ENCODE peak calls at places on chromosomes 1 and 21, in five cellular contexts. Q is CD4-positive, alpha-beta memory T cell; G is adrenal gland; V is sigmoid colon; S is aorta. U is an unnamed sample. For H3K9me3 and H3K4me1, the result is how much of the 10 kb centered on the place peaks cover.

GRCh38 chr1:204194771-204195170 is 1.5 kb downstream of the KISS1 start:
- DNase-seq in Q (no peak), G (no peak), V (no peak), S (no peak), U (no peak)

GRCh38 chr1:228164561-228165371 is 838 bp upstream of the IBA57 start:
- DNase-seq in Q (no peak), G (peak), V (no peak), S (no peak), U (no peak)

GRCh38 chr1:236090741-236091147 is 25.9 kb upstream of the NID1 start:
- DNase-seq in Q (no peak), G (no peak), V (peak), S (no peak), U (no peak)

GRCh38 chr1:207670192-207670591 is 25.3 kb downstream of the CR1L start:
- DNase-seq in Q (no peak), G (no peak), V (no peak), S (no peak), U (no peak)

GRCh38 chr1:92037400-92037799 is 7.6 kb downstream of the EPHX4 start:
- DNase-seq in Q (no peak), G (no peak), V (no peak), S (no peak), U (no peak)

GRCh38 chr1:246631426-246631825 is 65.2 kb downstream of the CNST start:
- DNase-seq in Q (no peak), G (no peak), V (no peak), S (no peak), U (no peak)

GRCh38 chr1:245361056-245361455 is 206.3 kb downstream of the KIF26B start:
- DNase-seq in Q (no peak), G (no peak), V (no peak), S (no peak), U (no peak)

GRCh38 chr1:170586942-170587593 is 55.1 kb downstream of the GORAB start:
- DNase-seq in Q (no peak), G (no peak), V (no peak), S (no peak), U (no peak)

GRCh38 chr1:9909222-9910046 is 635 bp downstream of the CTNNBIP1 start:
- DNase-seq in Q (peak), G (peak), V (peak), S (peak), U (no peak)

GRCh38 chr1:10693497-10694273 is 102.8 kb downstream of the CASZ1 start:
- DNase-seq in Q (peak), G (peak), V (no peak), S (peak), U (no peak)

GRCh38 chr1:162305969-162306368 is 70.7 kb downstream of the SPATA46 start:
- DNase-seq in Q (no peak), G (no peak), V (no peak), S (no peak), U (no peak)

GRCh38 chr1:218392717-218393116 is 47.6 kb downstream of the TGFB2 start:
- DNase-seq in Q (no peak), G (no peak), V (no peak), S (no peak), U (no peak)

GRCh38 chr1:77232829-77233228 is 13.6 kb upstream of the PIGK start:
- DNase-seq in Q (no peak), G (no peak), V (no peak), S (no peak), U (no peak)

GRCh38 chr1:173205146-173206051 is 1.7 kb downstream of the TNFSF4 start:
- DNase-seq in Q (peak), G (peak), V (peak), S (no peak), U (no peak)

DNA sequence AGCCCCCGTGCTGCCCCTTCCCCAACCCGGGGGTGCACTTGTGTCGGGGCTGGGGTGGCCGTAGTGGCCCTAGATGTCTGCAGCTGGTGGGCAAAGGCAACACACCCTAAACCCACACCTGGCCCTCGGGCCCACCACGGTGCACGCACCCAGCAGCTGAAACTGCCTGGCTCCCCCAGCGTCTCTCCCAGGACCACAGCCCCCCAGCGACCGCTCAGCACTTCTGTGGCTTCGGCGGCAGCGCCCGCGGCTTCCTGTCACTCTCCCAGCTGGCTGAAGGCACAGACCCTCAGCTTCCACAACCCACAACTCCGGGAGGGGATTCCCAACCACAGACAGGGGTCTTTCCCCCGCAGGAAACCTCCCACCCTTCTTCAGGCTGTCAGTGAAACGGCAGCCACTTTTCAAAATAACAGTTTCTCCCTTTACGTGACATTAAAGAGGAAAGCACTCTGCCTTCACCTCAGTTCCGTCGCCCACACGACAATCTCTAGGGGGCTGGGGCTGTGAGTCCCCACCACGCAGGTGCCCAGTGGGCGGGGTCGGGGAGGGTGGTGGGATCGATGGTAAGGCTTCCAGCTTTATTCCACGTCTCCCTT is 40.7 kb upstream of the COL6A2 start:
- DNase-seq in Q (no peak), G (no peak), V (peak), S (peak), U (no peak)
- H3K9me3 ChIP-seq in Q (under half), G (under half), V (under half), S (under half), U (under half)

GRCh38 chr1:39146681-39147080 is 57.8 kb upstream of the MACF1 start:
- DNase-seq in Q (no peak), G (no peak), V (no peak), S (no peak), U (no peak)
- H3K4me1 ChIP-seq in Q (under half), G (under half), V (half or more), S (under half), U (under half)

GRCh38 chr1:6207075-6207885 is 1.4 kb downstream of the RNF207 start:
- DNase-seq in Q (no peak), G (no peak), V (no peak), S (no peak), U (no peak)
- H3K4me3 ChIP-seq in Q (no peak), G (no peak), V (no peak), S (no peak), U (peak)

GRCh38 chr1:24193046-24193445 is 6.0 kb upstream of the IFNLR1 start:
- DNase-seq in Q (no peak), G (no peak), V (no peak), S (no peak), U (no peak)
- H3K9me3 ChIP-seq in Q (under half), G (under half), V (under half), S (under half), U (under half)

DNA sequence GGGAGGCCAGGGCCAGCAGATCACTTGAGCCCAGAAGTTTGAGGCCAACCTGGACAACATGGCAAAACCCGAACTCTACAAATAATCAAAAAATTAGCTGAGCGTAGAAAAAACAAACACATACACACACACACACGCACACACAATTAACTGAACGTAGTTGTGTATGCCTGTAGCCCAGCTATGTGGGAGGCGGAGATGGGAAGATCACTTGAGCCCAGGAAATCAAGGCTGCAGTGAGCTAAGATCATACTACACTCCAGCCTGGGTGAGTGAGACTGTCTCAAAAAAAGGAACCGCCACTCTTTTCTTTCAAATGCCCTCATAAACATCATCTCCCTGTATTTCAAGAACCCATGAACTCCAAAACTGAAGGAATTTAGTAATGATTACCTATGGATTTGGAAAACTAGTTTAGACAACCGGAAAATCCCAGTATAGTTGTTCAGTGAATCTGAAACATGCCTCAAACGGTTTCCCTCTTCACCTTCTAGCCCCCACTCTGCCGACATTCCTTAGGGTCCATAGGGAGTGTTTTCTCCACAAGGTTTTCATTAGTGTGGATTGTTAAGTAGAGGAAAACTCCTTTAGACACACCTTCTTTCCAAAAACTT is 4.5 kb downstream of the TXNIP start:
- DNase-seq in Q (no peak), G (peak), V (peak), S (no peak), U (no peak)
- H3K4me1 ChIP-seq in Q (under half), G (under half), V (under half), S (under half), U (under half)

GRCh38 chr21:28579986-28580550 is 412.6 kb downstream of the LTN1 start:
- DNase-seq in Q (no peak), G (no peak), V (no peak), S (no peak), U (no peak)
- H3K4me3 ChIP-seq in Q (no peak), G (no peak), V (no peak), S (no peak), U (no peak)

GRCh38 chr1:2941907-2942306 is 79.4 kb upstream of the ACTRT2 start:
- DNase-seq in Q (no peak), G (no peak), V (peak), S (peak), U (no peak)
- H3K9me3 ChIP-seq in Q (under half), G (under half), V (under half), S (under half), U (under half)

GRCh38 chr1:16374266-16374665 is 7.2 kb downstream of the SZRD1 start:
- DNase-seq in Q (no peak), G (no peak), V (no peak), S (peak), U (no peak)

GRCh38 chr1:16378443-16378842 is 11.4 kb downstream of the SZRD1 start:
- DNase-seq in Q (no peak), G (no peak), V (no peak), S (no peak), U (no peak)

GRCh38 chr1:16372535-16373340 is 5.7 kb downstream of the SZRD1 start:
- DNase-seq in Q (no peak), G (no peak), V (no peak), S (peak), U (no peak)

GRCh38 chr1:16376971-16377370 is 9.9 kb downstream of the SZRD1 start:
- DNase-seq in Q (no peak), G (no peak), V (no peak), S (no peak), U (no peak)

GRCh38 chr1:16375521-16376359 is 8.7 kb downstream of the SZRD1 start:
- DNase-seq in Q (no peak), G (peak), V (no peak), S (no peak), U (peak)
- H3K4me1 ChIP-seq in Q (half or more), G (half or more), V (half or more), S (under half), U (half or more)

DNA sequence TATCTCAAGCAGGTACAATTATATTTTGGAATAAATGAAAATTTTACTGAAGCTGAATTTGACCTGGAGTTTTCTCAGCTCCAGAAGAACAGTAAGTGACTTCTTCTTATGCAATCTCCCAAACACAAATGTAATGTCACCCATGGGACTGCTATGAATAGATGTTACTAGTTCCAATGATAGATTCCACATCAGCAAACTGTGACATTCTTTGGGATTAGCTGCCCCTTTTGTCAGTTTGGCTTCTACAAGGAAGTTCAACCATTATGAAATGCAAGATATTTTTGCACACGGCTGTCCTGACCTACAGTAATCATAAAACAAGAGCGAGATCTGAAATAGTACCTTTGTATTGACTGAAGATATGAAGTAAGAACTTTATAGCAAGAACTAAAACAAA is 27.8 kb upstream of the TSNAX start:
- DNase-seq in Q (no peak), G (no peak), V (no peak), S (no peak), U (no peak)
- H3K4me3 ChIP-seq in Q (no peak), G (no peak), V (no peak), S (no peak), U (no peak)